ENCODE peak calls at places on chromosomes 11 and 22, in ten cellular contexts. Q is fibroblast of lung, L is adrenal gland, G is suprapubic skin, N is body of pancreas, R is HCT116, V is MM.1S, P is lower lobe of right lung, K is ovary, Y is astrocyte. J is an unnamed sample. For H3K4me1, the result is how much of the 10 kb centered on the place peaks cover.

GRCh38 chr22:38756631-38757463 is 1.0 kb upstream of the SUN2 start:
- DNase-seq in R (no peak), G (no peak), K (no peak), Q (no peak), P (peak), V (no peak), N (peak), Y (no peak), L (no peak), J (no peak)

GRCh38 chr22:33515733-33516297 is 404.5 kb downstream of the LARGE1 start:
- DNase-seq in Y (no peak), K (peak), N (peak), L (no peak), Q (no peak), G (no peak), V (no peak), P (no peak), R (no peak), J (peak)

GRCh38 chr11:134700101-134700640 is 288.1 kb upstream of the B3GAT1 start:
- DNase-seq in V (no peak), N (no peak), Y (no peak), R (no peak), K (no peak), G (no peak), Q (no peak), P (no peak), L (no peak), J (no peak)

GRCh38 chr11:28910926-28911325 is 802.7 kb downstream of the METTL15 start:
- DNase-seq in K (no peak), Q (no peak), G (no peak), N (no peak), P (no peak), R (no peak), V (no peak), Y (no peak), L (no peak), J (no peak)

GRCh38 chr11:44632466-44633123 is 67.1 kb downstream of the CD82 start:
- DNase-seq in R (peak), N (no peak), Q (no peak), L (peak), P (no peak), K (no peak), G (no peak), V (no peak), Y (no peak), J (no peak)

GRCh38 chr11:45894555-45895247 is 9.2 kb downstream of the MAPK8IP1 start:
- DNase-seq in K (no peak), Y (no peak), N (no peak), V (no peak), P (no peak), L (no peak), R (no peak), Q (no peak), G (no peak), J (no peak)

GRCh38 chr11:109654091-109654490 is 232.1 kb downstream of the C11orf87 start:
- DNase-seq in N (no peak), Y (no peak), Q (no peak), G (no peak), L (no peak), K (no peak), P (no peak), R (no peak), V (no peak), J (no peak)

GRCh38 chr11:77136074-77136473 is 8.0 kb downstream of the MYO7A start:
- DNase-seq in P (no peak), V (no peak), Q (peak), L (no peak), R (no peak), N (no peak), K (no peak), Y (peak), G (no peak), J (no peak)

GRCh38 chr11:128354476-128354875 is 232.9 kb downstream of the ETS1 start:
- DNase-seq in Y (no peak), K (no peak), V (no peak), G (no peak), L (no peak), R (no peak), P (no peak), Q (no peak), N (no peak), J (no peak)

GRCh38 chr11:132981146-132981956 is 551.0 kb downstream of the OPCML start:
- DNase-seq in G (no peak), P (no peak), Y (peak), R (no peak), L (no peak), N (no peak), Q (no peak), K (no peak), V (no peak), J (no peak)

GRCh38 chr11:134149371-134149770 is 74.4 kb downstream of the NCAPD3 start:
- DNase-seq in G (no peak), N (no peak), Y (no peak), Q (no peak), V (no peak), P (no peak), L (no peak), K (no peak), R (no peak), J (no peak)

GRCh38 chr22:35552846-35553245 is 12.2 kb downstream of the RASD2 start:
- DNase-seq in P (no peak), V (no peak), N (no peak), K (no peak), Q (no peak), Y (no peak), G (no peak), L (no peak), R (no peak), J (no peak)

GRCh38 chr11:18364495-18365047 is 29.8 kb upstream of the LDHA start:
- DNase-seq in Q (no peak), L (no peak), N (no peak), V (no peak), K (no peak), Y (no peak), R (no peak), G (no peak), P (no peak), J (no peak)

GRCh38 chr22:20803696-20804324 is 29.9 kb downstream of the SERPIND1 start:
- DNase-seq in Q (peak), V (no peak), G (no peak), N (no peak), Y (no peak), P (no peak), R (peak), K (no peak), L (peak), J (no peak)

GRCh38 chr11:100581318-100581717 is 105.8 kb upstream of the ARHGAP42 start:
- DNase-seq in Q (no peak), L (peak), V (no peak), Y (no peak), K (no peak), P (no peak), R (no peak), G (peak), N (no peak), J (no peak)

GRCh38 chr22:27045103-27045940 is 387.9 kb downstream of the MIAT start:
- DNase-seq in Y (peak), N (peak), R (no peak), K (no peak), V (no peak), P (no peak), Q (peak), G (no peak), L (no peak), J (no peak)

GRCh38 chr22:19818264-19819208 is 36.1 kb downstream of the GNB1L start:
- DNase-seq in G (peak), P (no peak), L (no peak), R (no peak), V (no peak), N (no peak), K (no peak), Y (no peak), Q (no peak), J (no peak)

GRCh38 chr22:33823552-33823951 is 96.7 kb downstream of the LARGE1 start:
- DNase-seq in V (no peak), R (no peak), L (peak), Y (peak), K (no peak), G (no peak), Q (peak), P (no peak), N (no peak), J (no peak)

GRCh38 chr22:20292108-20292507 is 24.0 kb upstream of the RTN4R start:
- DNase-seq in K (no peak), V (no peak), P (no peak), Q (no peak), R (no peak), N (no peak), L (no peak), G (no peak), Y (no peak), J (no peak)

GRCh38 chr22:37109242-37109917 is at the start of gene TMPRSS6:
- DNase-seq in L (no peak), Y (no peak), K (no peak), G (no peak), N (peak), V (no peak), Q (no peak), P (no peak), R (no peak), J (no peak)

GRCh38 chr11:61091373-61092279 is 10.7 kb upstream of the CD5 start:
- DNase-seq in K (no peak), P (no peak), R (no peak), N (no peak), Q (no peak), V (no peak), G (no peak), Y (peak), L (no peak), J (no peak)

GRCh38 chr22:29700206-29700948 is 19.4 kb upstream of the CABP7 start:
- DNase-seq in L (no peak), Y (peak), N (no peak), Q (no peak), P (no peak), G (peak), K (no peak), R (no peak), V (no peak), J (no peak)

GRCh38 chr22:37681556-37682049 is 4.5 kb upstream of the NOL12 start:
- DNase-seq in N (peak), V (peak), Y (peak), R (peak), G (no peak), K (peak), Q (peak), P (peak), L (peak), J (peak)

GRCh38 chr11:17585911-17586695 is 39.0 kb downstream of the OTOG start:
- DNase-seq in Y (no peak), V (no peak), R (no peak), N (no peak), Q (no peak), L (no peak), P (no peak), G (peak), K (no peak), J (no peak)

GRCh38 chr22:42303304-42304020 is 33.0 kb upstream of the TCF20 start:
- DNase-seq in V (no peak), R (no peak), Q (no peak), P (no peak), L (no peak), Y (no peak), N (no peak), K (no peak), G (no peak), J (no peak)

GRCh38 chr11:107397357-107397756 is 60.3 kb downstream of the CWF19L2 start:
- DNase-seq in N (no peak), G (no peak), Q (no peak), V (no peak), K (no peak), R (peak), L (no peak), P (no peak), Y (no peak), J (no peak)

GRCh38 chr11:110857885-110858555 is 145.8 kb upstream of the ARHGAP20 start:
- DNase-seq in P (no peak), R (no peak), N (no peak), G (no peak), V (no peak), L (peak), Q (peak), Y (peak), K (no peak), J (no peak)

GRCh38 chr11:46527586-46527985 is 66.2 kb downstream of the AMBRA1 start:
- DNase-seq in Q (no peak), R (no peak), G (no peak), V (no peak), N (no peak), P (no peak), K (no peak), Y (no peak), L (no peak), J (no peak)

GRCh38 chr11:42296910-42297309 is 837.5 kb upstream of the LRRC4C start:
- DNase-seq in Q (no peak), N (no peak), K (no peak), R (no peak), V (no peak), G (no peak), Y (no peak), P (no peak), L (no peak), J (no peak)

GRCh38 chr22:46079861-46080821 is 70.2 kb upstream of the PPARA start:
- DNase-seq in L (peak), N (peak), G (peak), P (peak), R (no peak), Q (peak), K (peak), V (no peak), Y (peak), J (peak)
- H3K4me1 ChIP-seq in L (half or more), N (half or more), G (half or more), P (half or more), R (half or more), Q (under half), K (under half), V (under half), Y (half or more), J (half or more)

GRCh38 chr11:123235687-123236261 is 40.7 kb upstream of the CLMP start:
- DNase-seq in G (no peak), N (no peak), P (no peak), Y (peak), L (no peak), R (peak), V (no peak), K (peak), Q (peak), J (no peak)
- TF ChIP-seq CTCF in G (no peak), N (no peak), P (no peak), Y (no peak), L (no peak), R (peak), V (no peak), K (no peak), Q (no peak), J (no peak)

DNA sequence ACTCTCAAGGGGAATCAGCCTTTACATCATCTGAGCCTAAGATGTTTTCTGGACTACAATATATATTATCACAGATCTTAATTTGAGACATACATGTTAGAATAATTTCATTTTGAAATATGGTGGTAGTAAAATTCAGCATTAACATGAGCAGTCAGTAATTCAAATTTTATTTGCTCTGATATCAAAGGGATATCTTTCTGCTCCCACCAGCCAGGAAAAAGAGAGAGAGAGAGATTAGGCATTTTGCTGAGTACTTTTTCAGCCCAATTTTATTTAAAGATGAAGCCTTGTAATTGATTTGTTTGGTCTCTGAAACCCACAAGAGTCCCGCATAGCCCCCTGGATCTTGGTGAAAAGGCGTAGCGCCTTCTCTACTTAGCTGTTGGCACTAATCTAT is 38.2 kb downstream of the PARVA start:
- DNase-seq in V (no peak), L (no peak), K (no peak), R (no peak), N (no peak), G (no peak), P (no peak), Q (no peak), Y (no peak), J (no peak)
- H3K4me1 ChIP-seq in V (under half), L (under half), K (under half), R (under half), N (under half), G (under half), P (under half), Q (under half), Y (under half), J (half or more)

GRCh38 chr11:68076371-68077042 is 37.7 kb downstream of the TCIRG1 start:
- DNase-seq in N (no peak), P (no peak), R (no peak), V (no peak), Q (no peak), K (no peak), G (no peak), Y (no peak), L (no peak), J (no peak)
- TF ChIP-seq CTCF in N (peak), P (peak), R (peak), V (no peak), Q (peak), K (no peak), G (no peak), Y (no peak), L (no peak), J (peak)

DNA sequence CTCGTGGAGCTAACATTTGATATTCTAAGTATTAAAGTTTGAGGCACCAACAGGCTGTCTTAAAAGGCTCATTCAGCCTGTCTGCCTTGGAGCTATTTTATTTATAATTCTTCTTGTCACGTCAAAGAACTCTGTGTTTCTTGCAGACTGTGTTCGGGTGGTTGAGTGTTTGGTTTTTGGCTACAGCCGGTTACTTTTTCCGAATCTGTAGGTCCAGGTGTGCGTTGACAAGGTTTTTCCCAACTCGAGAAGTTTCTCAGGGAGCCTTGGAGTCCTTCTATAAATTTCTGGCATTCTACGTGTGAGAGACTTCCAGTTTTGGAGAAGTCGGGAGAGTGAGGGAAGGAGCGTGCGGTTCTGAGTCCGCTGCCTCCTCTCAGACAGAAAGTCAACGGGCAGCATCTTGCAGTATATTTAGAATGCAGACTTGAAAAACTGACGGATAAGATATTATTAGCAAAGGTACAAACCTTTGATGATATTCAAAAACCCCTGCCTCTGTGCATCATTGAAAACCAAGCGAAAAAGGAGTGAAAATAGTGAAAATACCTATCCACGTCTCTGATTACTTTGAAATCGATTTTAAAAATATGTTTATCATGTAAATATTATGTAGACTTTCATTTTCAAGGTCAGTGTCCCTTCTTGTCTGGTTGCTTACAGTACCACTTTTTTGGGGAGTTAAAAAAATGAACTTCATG is 85.2 kb upstream of the PPARA start:
- DNase-seq in K (peak), P (no peak), V (no peak), Q (peak), G (peak), R (no peak), N (peak), Y (peak), L (peak), J (peak)
- H3K4me1 ChIP-seq in K (under half), P (half or more), V (under half), Q (under half), G (half or more), R (under half), N (half or more), Y (half or more), L (under half), J (half or more)

GRCh38 chr11:20634044-20634443 is 34.6 kb downstream of the SLC6A5 start:
- DNase-seq in L (no peak), P (no peak), Q (no peak), V (no peak), N (no peak), K (no peak), R (peak), Y (no peak), G (no peak), J (no peak)
- TF ChIP-seq CTCF in L (no peak), P (no peak), Q (no peak), V (peak), N (no peak), K (no peak), R (peak), Y (no peak), G (no peak), J (peak)

DNA sequence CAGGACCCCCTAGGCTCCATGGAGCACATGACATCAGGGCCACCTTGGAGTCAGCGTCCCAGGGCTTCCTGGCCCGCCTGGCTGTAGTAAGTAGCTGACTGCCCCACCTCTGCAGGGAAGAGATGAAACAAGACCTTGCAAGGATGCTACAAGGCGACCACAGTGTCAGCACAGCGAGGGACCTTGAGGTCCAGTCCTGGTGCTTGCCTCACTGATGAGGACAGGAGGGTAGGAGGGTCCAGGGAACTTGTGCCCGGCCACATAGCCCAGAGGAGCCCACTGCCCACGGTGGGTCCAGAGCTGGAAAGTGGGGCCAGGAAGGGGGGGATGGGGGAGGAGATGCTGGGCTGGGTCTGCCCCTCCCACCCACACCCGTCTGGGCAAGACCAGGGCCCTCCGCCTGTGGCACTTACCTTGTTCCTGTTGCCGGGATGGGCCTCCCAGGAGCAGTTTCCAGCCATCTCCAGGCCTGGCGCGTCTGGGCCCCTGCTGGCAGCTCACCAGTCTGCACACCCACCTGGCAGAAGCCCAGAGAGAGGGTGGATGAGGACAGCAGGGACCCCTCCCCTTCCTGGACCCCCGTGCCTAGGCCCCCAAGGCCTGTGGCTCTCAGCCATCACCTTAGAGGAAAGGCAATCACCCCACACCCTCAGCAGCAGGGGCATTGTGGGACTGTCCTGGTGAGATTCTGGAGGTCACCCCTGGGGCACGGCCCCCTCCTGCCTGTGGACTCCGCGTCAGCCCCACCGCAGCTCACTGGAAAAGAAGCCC is 3.4 kb downstream of the MRGPRF start:
- DNase-seq in L (no peak), P (peak), R (no peak), N (no peak), G (peak), K (peak), Y (no peak), Q (peak), V (no peak), J (no peak)
- H3K4me1 ChIP-seq in L (under half), P (under half), R (half or more), N (under half), G (half or more), K (under half), Y (half or more), Q (under half), V (under half), J (half or more)